ENCODE peak calls at places on chromosomes 16 and 17, in five cellular contexts. M, H, C, X and F are unnamed samples.
A peak's percentile ranks its signal among the peaks of the same experiment; 100 is the strongest.

GRCh38 chr16:66479661-66480264 is 52.7 kb downstream of the BEAN1 start:
- DNase-seq in M (no peak), H (no peak), C (no peak), X (no peak), F (no peak)

GRCh38 chr17:72342061-72342460 is 221.2 kb downstream of the SOX9 start:
- DNase-seq in M (no peak), H (no peak), C (no peak), X (peak; percentile 29), F (no peak)

GRCh38 chr16:73176577-73177013 is 128.7 kb upstream of the ZFHX3 start:
- DNase-seq in M (no peak), H (peak; percentile 94), C (no peak), X (peak; percentile 92), F (peak; percentile 45)

GRCh38 chr16:22018559-22018958 is 10.6 kb downstream of the MOSMO start:
- DNase-seq in M (no peak), H (no peak), C (no peak), X (no peak), F (no peak)

GRCh38 chr17:32227910-32228309 is 37.7 kb upstream of the RHBDL3 start:
- DNase-seq in M (no peak), H (no peak), C (no peak), X (no peak), F (no peak)

GRCh38 chr16:58021661-58022551 is 3.6 kb upstream of the MMP15 start:
- DNase-seq in M (no peak), H (no peak), C (no peak), X (peak; percentile 22), F (peak; percentile 65)

GRCh38 chr16:2980227-2981176 is at the start of gene PKMYT1:
- DNase-seq in M (peak; percentile 95), H (peak; percentile 33), C (peak; percentile 93), X (peak; percentile 89), F (peak; percentile 99)

GRCh38 chr17:48250949-48251348 is 143.4 kb downstream of the SNX11 start:
- DNase-seq in M (no peak), H (no peak), C (no peak), X (no peak), F (no peak)

GRCh38 chr16:67158637-67159600 is 790 bp downstream of the TRADD start:
- DNase-seq in M (peak; percentile 71), H (no peak), C (peak; percentile 69), X (peak; percentile 34), F (no peak)

GRCh38 chr16:11907160-11907970 is 8.4 kb downstream of the GSPT1 start:
- DNase-seq in M (no peak), H (no peak), C (no peak), X (no peak), F (no peak)

GRCh38 chr16:49462356-49462988 is 88.9 kb downstream of the C16orf78 start:
- DNase-seq in M (no peak), H (no peak), C (no peak), X (no peak), F (no peak)

GRCh38 chr16:67703626-67704025 is 15.5 kb downstream of the GFOD2 start:
- DNase-seq in M (no peak), H (no peak), C (no peak), X (no peak), F (no peak)

GRCh38 chr17:14245002-14245401 is 8.3 kb upstream of the CDRT15 start:
- DNase-seq in M (no peak), H (no peak), C (no peak), X (no peak), F (no peak)